ENCODE peak calls at places on chromosomes 6 and 20, in seven cellular contexts. S is H54, N is adrenal gland, K is heart left ventricle, I is fibroblast of the aortic adventitia, A is right cardiac atrium, B is myocyte. G is an unnamed sample.

GRCh38 chr20:21124190-21124589 is 1.7 kb upstream of the KIZ start:
- DNase-seq in S (no peak), N (no peak), K (no peak), I (no peak), A (no peak), B (no peak), G (no peak)

GRCh38 chr6:39335780-39336541 is 13.5 kb upstream of the KCNK16 start:
- DNase-seq in S (peak; percentile 42), N (no peak), K (peak; percentile 46), I (no peak), A (no peak), B (no peak), G (no peak)

GRCh38 chr6:135163440-135163738 is 17.7 kb upstream of the MYB start:
- DNase-seq in S (no peak), N (no peak), K (no peak), I (no peak), A (no peak), B (no peak), G (no peak)

GRCh38 chr6:45075246-45075645 is 252.9 kb upstream of the RUNX2 start:
- DNase-seq in S (peak; percentile 15), N (no peak), K (no peak), I (peak; percentile 97), A (no peak), B (peak; percentile 33), G (peak; percentile 67)

GRCh38 chr6:152697634-152698033 is at the start of gene MYCT1:
- DNase-seq in S (no peak), N (no peak), K (no peak), I (peak; percentile 62), A (no peak), B (no peak), G (no peak)

GRCh38 chr6:7468382-7469081 is 72.9 kb upstream of the DSP start:
- DNase-seq in S (peak; percentile 71), N (peak; percentile 76), K (peak; percentile 86), I (peak; percentile 66), A (peak; percentile 86), B (peak; percentile 70), G (no peak)

GRCh38 chr6:51855310-51856082 is 231.9 kb downstream of the PKHD1 start:
- DNase-seq in S (peak; percentile 24), N (peak; percentile 61), K (no peak), I (peak; percentile 59), A (no peak), B (peak; percentile 61), G (peak; percentile 1)

GRCh38 chr6:113655761-113656160 is 201.4 kb upstream of the MARCKS start:
- DNase-seq in S (no peak), N (no peak), K (no peak), I (no peak), A (no peak), B (no peak), G (no peak)

GRCh38 chr20:62156592-62157386 is 13.2 kb downstream of the SS18L1 start:
- DNase-seq in S (peak; percentile 43), N (peak; percentile 80), K (peak; percentile 68), I (peak; percentile 39), A (peak; percentile 86), B (peak; percentile 48), G (no peak)

GRCh38 chr20:51712501-51713212 is 55.5 kb downstream of the ATP9A start:
- DNase-seq in S (peak; percentile 47), N (peak; percentile 55), K (no peak), I (peak; percentile 15), A (no peak), B (peak; percentile 77), G (no peak)

GRCh38 chr20:53001502-53002301 is 29.5 kb downstream of the TSHZ2 start:
- DNase-seq in S (no peak), N (no peak), K (no peak), I (no peak), A (no peak), B (peak; percentile 1), G (no peak)

G was measured in AG04450.